ENCODE peak calls at places on chromosomes 2 and 18, in six cellular contexts. V is HS-5; M is A549; O is CD8-positive, alpha-beta T cell; W is amygdala; H is HuH-7.5. K is an unnamed sample.

GRCh38 chr18:58490238-58490637 is 138.7 kb downstream of the ALPK2 start:
- DNase-seq in V (no peak), M (no peak), O (no peak), W (no peak), H (no peak), K (no peak)

GRCh38 chr18:33830210-33830609 is 252.2 kb downstream of the ASXL3 start:
- DNase-seq in V (no peak), M (no peak), O (no peak), W (no peak), H (no peak), K (no peak)

GRCh38 chr2:101387151-101387807 is at the start of gene CREG2:
- DNase-seq in V (no peak), M (peak), O (peak), W (peak), H (peak), K (peak)

GRCh38 chr2:2007551-2008501 is 263.5 kb upstream of the PXDN start:
- DNase-seq in V (no peak), M (no peak), O (no peak), W (no peak), H (no peak), K (no peak)

GRCh38 chr2:179891237-179891636 is 29.8 kb upstream of the ZNF385B start:
- DNase-seq in V (no peak), M (no peak), O (no peak), W (no peak), H (no peak), K (no peak)

GRCh38 chr2:240165034-240165433 is 24.6 kb upstream of the OTOS start:
- DNase-seq in V (no peak), M (no peak), O (no peak), W (no peak), H (no peak), K (no peak)

GRCh38 chr2:237324446-237325236 is 89.3 kb downstream of the COL6A3 start:
- DNase-seq in V (no peak), M (no peak), O (no peak), W (no peak), H (no peak), K (no peak)

GRCh38 chr2:55232863-55233657 is 572 bp downstream of the RPS27A start:
- DNase-seq in V (no peak), M (no peak), O (peak), W (no peak), H (no peak), K (no peak)

GRCh38 chr2:190123956-190124355 is 61.4 kb upstream of the MSTN start:
- DNase-seq in V (peak), M (no peak), O (no peak), W (no peak), H (no peak), K (no peak)

GRCh38 chr2:170432823-170433222 is 254.9 kb downstream of the MYO3B start:
- DNase-seq in V (no peak), M (no peak), O (no peak), W (no peak), H (no peak), K (no peak)

GRCh38 chr2:201520201-201520600 is 68.7 kb downstream of the STRADB start:
- DNase-seq in V (no peak), M (no peak), O (no peak), W (no peak), H (no peak), K (no peak)

GRCh38 chr2:216555274-216555673 is 56.6 kb downstream of the RPL37A start:
- DNase-seq in V (no peak), M (no peak), O (no peak), W (peak), H (no peak), K (peak)

GRCh38 chr2:219406861-219407230 is 11.3 kb upstream of the DES start:
- DNase-seq in V (peak), M (no peak), O (no peak), W (no peak), H (no peak), K (peak)

K was measured in T1000.